ENCODE peak calls at places on chromosomes 12 and 14, in four cellular contexts. Z, P, A and G are unnamed samples.

GRCh38 chr12:78018146-78018910 is 187.6 kb downstream of the NAV3 start:
- DNase-seq in A (no peak), Z (no peak), P (no peak), G (no peak)

GRCh38 chr12:49279706-49280159 is 14.9 kb downstream of the TUBA1C start:
- DNase-seq in Z (no peak), A (no peak), P (no peak), G (peak)

GRCh38 chr12:46089414-46090162 is 99.2 kb upstream of the SCAF11 start:
- DNase-seq in A (no peak), P (no peak), Z (no peak), G (no peak)

GRCh38 chr12:4421590-4422031 is 24.0 kb downstream of the FGF6 start:
- DNase-seq in Z (peak), A (peak), P (no peak), G (no peak)

GRCh38 chr12:76183459-76184186 is 99.1 kb upstream of the NAP1L1 start:
- DNase-seq in P (no peak), Z (peak), A (peak), G (no peak)

GRCh38 chr14:73269729-73270651 is 32.7 kb downstream of the PAPLN start:
- DNase-seq in Z (no peak), A (no peak), P (peak), G (peak)

GRCh38 chr12:44193281-44193680 is 357.4 kb downstream of the TMEM117 start:
- DNase-seq in P (no peak), A (no peak), Z (no peak), G (no peak)

GRCh38 chr14:24851837-24852236 is 198.1 kb downstream of the STXBP6 start:
- DNase-seq in A (no peak), Z (no peak), P (no peak), G (no peak)

GRCh38 chr14:82776958-82777357 is 1243.3 kb upstream of the SEL1L start:
- DNase-seq in P (no peak), A (no peak), Z (no peak), G (no peak)

GRCh38 chr12:112261559-112261958 is 120.7 kb downstream of the HECTD4 start:
- DNase-seq in P (no peak), Z (no peak), A (no peak), G (peak)

GRCh38 chr12:46386877-46387629 is 14.5 kb upstream of the SLC38A2 start:
- DNase-seq in A (no peak), P (no peak), Z (no peak), G (no peak)

GRCh38 chr12:97283297-97283696 is 179.3 kb upstream of the RMST start:
- DNase-seq in Z (no peak), A (no peak), P (no peak), G (no peak)

GRCh38 chr12:74424778-74425177 is 112.9 kb upstream of the ATXN7L3B start:
- DNase-seq in A (no peak), Z (no peak), P (no peak), G (no peak)

GRCh38 chr14:75578786-75579781 is 664 bp downstream of the FLVCR2 start:
- DNase-seq in A (no peak), P (peak), Z (no peak), G (no peak)
- TF ChIP-seq CTCF in A (peak), P (no peak), Z (peak), G (no peak)

GRCh38 chr12:169528-170360 is 44.2 kb downstream of the SLC6A12 start:
- DNase-seq in A (no peak), P (no peak), Z (no peak), G (no peak)
- TF ChIP-seq CTCF in A (peak), P (no peak), Z (no peak), G (no peak)

GRCh38 chr14:61561144-61561543 is 134.2 kb upstream of the HIF1A start:
- DNase-seq in A (no peak), P (no peak), Z (no peak), G (no peak)
- TF ChIP-seq CTCF in A (peak), P (no peak), Z (peak), G (no peak)

GRCh38 chr12:124379938-124380754 is 85.3 kb downstream of the RFLNA start:
- DNase-seq in Z (no peak), P (no peak), A (peak), G (no peak)
- TF ChIP-seq CTCF in Z (no peak), P (no peak), A (peak), G (no peak)

DNA sequence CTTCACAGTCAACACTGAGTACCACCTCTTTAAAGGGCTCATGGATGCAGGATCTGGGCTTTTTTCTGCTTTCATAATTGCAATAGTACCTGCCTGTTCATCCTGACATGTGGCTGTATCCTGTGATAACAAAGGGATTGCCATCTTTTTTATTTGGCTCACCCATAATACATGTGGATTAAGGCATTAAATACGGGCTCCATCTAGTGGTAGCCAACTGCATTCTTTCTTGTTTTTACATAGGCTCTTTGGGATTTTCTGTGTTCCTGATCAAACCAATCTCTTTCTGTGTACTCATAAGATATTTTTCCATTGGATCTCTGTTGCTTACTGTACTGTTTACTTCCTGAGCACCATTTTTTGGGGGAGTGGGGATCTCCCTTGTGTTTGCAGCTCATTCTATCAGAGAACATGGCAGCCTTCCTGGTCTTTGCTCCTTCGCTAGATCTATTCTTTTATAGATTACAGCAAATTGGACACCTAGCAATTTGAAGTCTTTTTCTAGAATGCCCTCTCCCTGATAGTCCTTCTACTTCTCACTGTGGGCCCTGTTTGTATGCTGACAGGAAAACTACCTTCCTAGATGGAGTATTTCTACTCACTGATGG is 723.4 kb upstream of the MDGA2 start:
- DNase-seq in A (peak), P (no peak), Z (peak), G (no peak)
- TF ChIP-seq CTCF in A (peak), P (no peak), Z (peak), G (peak)

DNA sequence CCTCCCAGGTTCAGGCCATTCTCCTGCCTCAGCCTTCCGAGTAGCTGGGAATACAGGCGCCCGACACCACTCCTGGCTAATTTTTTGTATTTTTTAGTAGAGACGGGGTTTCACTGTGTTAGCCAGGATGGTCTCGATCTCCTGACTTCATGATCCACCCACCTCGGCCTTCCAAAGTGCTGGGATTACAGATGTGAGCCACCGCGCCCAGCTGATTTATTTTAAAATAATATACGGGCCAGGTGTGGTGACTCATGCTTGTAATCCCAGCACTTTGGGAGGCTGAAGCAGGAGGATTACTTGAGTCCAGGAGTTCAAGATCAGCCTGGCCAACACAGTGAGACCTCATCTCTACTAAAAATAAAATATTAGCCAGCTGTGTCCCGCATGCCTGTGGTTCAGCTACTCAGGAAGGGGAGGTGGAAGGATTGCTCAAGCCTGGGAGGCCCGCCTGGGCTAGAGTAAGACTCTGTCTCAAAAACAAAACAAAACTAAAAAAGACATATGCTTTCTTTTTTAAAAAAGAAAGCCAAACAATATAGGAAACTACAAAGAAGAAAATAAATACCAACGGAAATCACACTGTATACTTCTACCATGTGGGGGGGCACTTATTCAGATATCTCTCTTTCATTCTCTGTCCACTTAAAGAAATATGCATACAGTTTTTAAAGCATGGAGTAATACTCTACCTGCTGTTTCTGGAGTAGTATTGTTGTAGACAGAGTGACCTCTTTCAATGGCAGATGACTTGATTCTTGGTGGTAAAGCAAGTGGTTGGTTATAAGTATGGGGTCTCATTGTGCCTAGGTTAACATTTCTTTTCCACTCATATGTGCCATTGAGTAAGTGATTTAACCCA is 930 bp upstream of the MIA2 start:
- DNase-seq in Z (no peak), P (no peak), A (peak), G (no peak)
- TF ChIP-seq CTCF in Z (no peak), P (no peak), A (no peak), G (no peak)

GRCh38 chr12:51994539-51994820 is 12.3 kb upstream of the TAMALIN start:
- DNase-seq in Z (no peak), A (no peak), P (no peak), G (no peak)
- TF ChIP-seq CTCF in Z (no peak), A (no peak), P (no peak), G (no peak)

DNA sequence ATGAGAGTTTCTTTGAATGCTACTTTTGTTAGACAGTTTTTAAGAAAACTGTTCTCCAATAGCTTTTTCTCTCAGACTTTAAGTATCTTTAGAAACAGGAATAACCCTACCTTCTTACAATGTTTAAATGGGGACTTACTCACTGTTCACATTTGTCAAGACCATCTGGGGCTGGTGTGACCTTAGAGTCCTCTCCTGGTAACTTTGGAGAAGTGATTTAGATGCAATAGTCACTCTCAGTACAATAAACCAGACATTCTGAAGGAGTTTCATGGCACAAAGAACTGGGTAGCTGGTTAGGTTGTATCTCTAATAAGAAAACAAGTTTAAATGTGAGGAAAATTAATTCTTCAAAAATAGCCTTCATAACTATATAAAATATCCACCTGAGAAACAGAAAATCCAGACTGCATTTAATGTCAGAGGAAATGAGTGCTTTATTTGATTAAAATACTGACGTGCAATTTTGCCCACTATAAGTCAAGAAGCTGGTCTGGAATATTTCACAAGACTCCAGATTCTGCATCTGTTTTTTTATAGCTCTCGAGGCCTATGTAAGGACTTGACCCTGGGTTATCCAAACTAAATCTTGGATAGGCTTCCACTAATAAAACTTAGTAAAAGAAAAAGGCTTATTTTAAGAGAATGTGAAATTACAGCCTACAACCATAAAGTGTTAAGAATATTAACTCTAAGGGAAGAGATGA is 108.7 kb downstream of the PTGER2 start:
- DNase-seq in A (no peak), Z (no peak), P (no peak), G (no peak)
- TF ChIP-seq CTCF in A (no peak), Z (no peak), P (no peak), G (no peak)

GRCh38 chr14:92551066-92551841 is 37.7 kb downstream of the RIN3 start:
- DNase-seq in P (peak), A (no peak), Z (no peak), G (no peak)
- TF ChIP-seq CTCF in P (no peak), A (peak), Z (no peak), G (peak)

GRCh38 chr12:15899282-15899870 is 11.8 kb upstream of the DERA start:
- DNase-seq in Z (no peak), A (no peak), P (no peak), G (no peak)
- TF ChIP-seq CTCF in Z (peak), A (peak), P (peak), G (peak)